ENCODE peak calls at places on chromosomes 7 and 10, in eight cellular contexts. Z is skeletal muscle cell, C is anterior cingulate cortex, J is aorta, W is cardiac muscle cell, N is naive B cell, U is astrocyte of the spinal cord, Y is HuH-7.5. K is an unnamed sample.

GRCh38 chr10:1882168-1882567 is 144.8 kb upstream of the ADARB2 start:
- DNase-seq in W (no peak), C (no peak), J (no peak), Z (no peak), Y (no peak), U (no peak), N (no peak), K (no peak)

GRCh38 chr10:46321770-46322169 is 35.0 kb downstream of the ANTXRL start:
- DNase-seq in J (no peak), N (no peak), Y (no peak), Z (no peak), C (no peak), W (no peak), U (no peak), K (no peak)

GRCh38 chr10:69715899-69716606 is 85.7 kb upstream of the COL13A1 start:
- DNase-seq in W (no peak), C (no peak), Z (no peak), J (no peak), U (no peak), N (no peak), Y (no peak), K (no peak)

GRCh38 chr7:48038815-48039496 is 3.6 kb downstream of the C7orf57 start:
- DNase-seq in W (no peak), N (no peak), C (no peak), Y (no peak), J (no peak), U (no peak), Z (no peak), K (no peak)

GRCh38 chr10:44974628-44975431 is 3.8 kb downstream of the DEPP1 start:
- DNase-seq in W (peak), Z (no peak), J (peak), Y (peak), N (peak), U (peak), C (peak), K (peak)

GRCh38 chr7:47244692-47245091 is 337.2 kb downstream of the TNS3 start:
- DNase-seq in C (no peak), U (no peak), Z (no peak), Y (no peak), N (no peak), J (no peak), W (no peak), K (no peak)

GRCh38 chr7:103771294-103771693 is 218.2 kb downstream of the RELN start:
- DNase-seq in U (no peak), J (no peak), Y (no peak), C (no peak), N (no peak), W (no peak), Z (no peak), K (no peak)

GRCh38 chr10:56449770-56450169 is 88.7 kb upstream of the ZWINT start:
- DNase-seq in N (no peak), C (no peak), W (no peak), Y (no peak), Z (no peak), J (no peak), U (no peak), K (peak)

GRCh38 chr10:49761789-49762565 is at the start of gene OGDHL:
- DNase-seq in C (peak), N (no peak), U (peak), W (peak), J (peak), Y (peak), Z (peak), K (peak)

GRCh38 chr7:123738808-123739207 is 10.0 kb downstream of the WASL start:
- DNase-seq in U (no peak), N (no peak), Z (no peak), W (no peak), J (no peak), Y (no peak), C (no peak), K (no peak)

GRCh38 chr7:85070967-85071628 is 115.8 kb downstream of the SEMA3D start:
- DNase-seq in U (peak), W (no peak), C (no peak), Z (peak), J (no peak), Y (no peak), N (no peak), K (no peak)

GRCh38 chr7:17434841-17435692 is 136.6 kb downstream of the AHR start:
- DNase-seq in U (no peak), Z (no peak), Y (no peak), N (no peak), C (no peak), J (no peak), W (no peak), K (no peak)

GRCh38 chr7:142488234-142488633 is 230.4 kb upstream of the PRSS58 start:
- DNase-seq in Z (no peak), C (no peak), N (no peak), U (no peak), J (no peak), Y (no peak), W (no peak), K (no peak)

GRCh38 chr10:132558516-132559413 is 21.2 kb downstream of the INPP5A start:
- DNase-seq in U (no peak), Z (no peak), W (no peak), Y (no peak), C (no peak), N (no peak), J (peak), K (no peak)

GRCh38 chr10:52314007-52314821 is at the start of gene DKK1:
- DNase-seq in C (peak), W (peak), Y (peak), U (peak), N (peak), Z (no peak), J (peak), K (no peak)

GRCh38 chr10:75617485-75618155 is 186.2 kb downstream of the LRMDA start:
- DNase-seq in N (no peak), Z (no peak), J (peak), C (no peak), U (no peak), W (peak), Y (no peak), K (no peak)

GRCh38 chr10:90138844-90139243 is 437.5 kb downstream of the KIF20B start:
- DNase-seq in N (peak), C (no peak), W (peak), Y (no peak), Z (no peak), J (no peak), U (no peak), K (peak)

K was measured in OCI-LY7.